ENCODE peak calls at places on chromosome 14, in four cellular contexts. One of them, this sample, is unnamed. For H3K36me3, the result is how much of the 10 kb centered on the place peaks cover.

GRCh38 chr14:83294941-83295340 is 1761.3 kb upstream of the SEL1L start:
- DNase-seq in IMR-90: peak
- DNase-seq in HepG2: no peak
- DNase-seq in K562: no peak
- DNase-seq in this sample: no peak

GRCh38 chr14:21308479-21309237 is 28.8 kb downstream of the RPGRIP1 start:
- DNase-seq in HepG2: peak
- DNase-seq in K562: peak
- DNase-seq in IMR-90: peak
- DNase-seq in this sample: no peak

GRCh38 chr14:104708606-104709268 is 15.3 kb upstream of the ADSS1 start:
- DNase-seq in K562: peak
- DNase-seq in HepG2: peak
- DNase-seq in IMR-90: peak
- DNase-seq in this sample: peak

GRCh38 chr14:35534130-35534883 is at the start of gene INSM2:
- DNase-seq in IMR-90: peak
- DNase-seq in K562: no peak
- DNase-seq in HepG2: no peak
- DNase-seq in this sample: no peak

GRCh38 chr14:29321646-29322045 is 555.1 kb downstream of the FOXG1 start:
- DNase-seq in K562: no peak
- DNase-seq in IMR-90: peak
- DNase-seq in HepG2: no peak
- DNase-seq in this sample: no peak

GRCh38 chr14:22691171-22691570 is 47.0 kb upstream of the OR6J1 start:
- DNase-seq in IMR-90: peak
- DNase-seq in HepG2: no peak
- DNase-seq in K562: no peak
- DNase-seq in this sample: no peak

GRCh38 chr14:100826371-100827139 is 637 bp downstream of the MEG3 start:
- DNase-seq in IMR-90: no peak
- DNase-seq in HepG2: no peak
- DNase-seq in K562: no peak
- DNase-seq in this sample: no peak

GRCh38 chr14:50871914-50872732 is at the start of gene ABHD12B:
- DNase-seq in K562: no peak
- DNase-seq in HepG2: no peak
- DNase-seq in IMR-90: no peak
- DNase-seq in this sample: peak

GRCh38 chr14:106657460-106657859 is 1131.1 kb downstream of the TMEM121 start:
- DNase-seq in K562: no peak
- DNase-seq in HepG2: no peak
- DNase-seq in IMR-90: no peak
- DNase-seq in this sample: peak

GRCh38 chr14:90658541-90658967 is 157.7 kb downstream of the TTC7B start:
- DNase-seq in K562: no peak
- DNase-seq in IMR-90: peak
- DNase-seq in HepG2: no peak
- DNase-seq in this sample: no peak

GRCh38 chr14:68730811-68731425 is 61.9 kb downstream of the ZFP36L1 start:
- DNase-seq in HepG2: no peak
- DNase-seq in IMR-90: no peak
- DNase-seq in K562: no peak
- DNase-seq in this sample: no peak

GRCh38 chr14:72891666-72892102 is 2.2 kb downstream of the DPF3 start:
- DNase-seq in IMR-90: no peak
- DNase-seq in K562: no peak
- DNase-seq in HepG2: no peak
- DNase-seq in this sample: peak

GRCh38 chr14:81453166-81453766 is 53.1 kb upstream of the STON2 start:
- DNase-seq in HepG2: peak
- DNase-seq in K562: peak
- DNase-seq in IMR-90: peak
- DNase-seq in this sample: peak

GRCh38 chr14:36580141-36580855 is 2.1 kb downstream of the NKX2-8 start:
- DNase-seq in IMR-90: no peak
- DNase-seq in HepG2: no peak
- DNase-seq in K562: no peak
- DNase-seq in this sample: peak

GRCh38 chr14:100571837-100572236 is 15.4 kb downstream of the BEGAIN start:
- DNase-seq in HepG2: no peak
- DNase-seq in IMR-90: no peak
- DNase-seq in K562: no peak
- DNase-seq in this sample: no peak

GRCh38 chr14:24986206-24986893 is 63.6 kb downstream of the STXBP6 start:
- DNase-seq in HepG2: no peak
- DNase-seq in IMR-90: no peak
- DNase-seq in K562: no peak
- DNase-seq in this sample: no peak

GRCh38 chr14:104135904-104136471 is 2.4 kb upstream of the KIF26A start:
- DNase-seq in IMR-90: no peak
- DNase-seq in HepG2: no peak
- DNase-seq in K562: no peak
- DNase-seq in this sample: peak

GRCh38 chr14:71235865-71236264 is 328.6 kb downstream of the PCNX1 start:
- DNase-seq in HepG2: no peak
- DNase-seq in K562: no peak
- DNase-seq in IMR-90: no peak
- DNase-seq in this sample: peak

GRCh38 chr14:29163109-29163508 is 396.5 kb downstream of the FOXG1 start:
- DNase-seq in K562: no peak
- DNase-seq in HepG2: no peak
- DNase-seq in IMR-90: no peak
- DNase-seq in this sample: no peak

GRCh38 chr14:67137744-67138371 is 51.4 kb upstream of the GARIN2 start:
- DNase-seq in HepG2: no peak
- DNase-seq in K562: no peak
- DNase-seq in IMR-90: peak
- DNase-seq in this sample: peak

GRCh38 chr14:104253223-104253822 is 114.9 kb downstream of the KIF26A start:
- DNase-seq in K562: no peak
- DNase-seq in IMR-90: no peak
- DNase-seq in HepG2: no peak
- DNase-seq in this sample: no peak

GRCh38 chr14:53437858-53438257 is 284.7 kb upstream of the DDHD1 start:
- DNase-seq in K562: no peak
- DNase-seq in HepG2: peak
- DNase-seq in IMR-90: no peak
- DNase-seq in this sample: no peak

DNA sequence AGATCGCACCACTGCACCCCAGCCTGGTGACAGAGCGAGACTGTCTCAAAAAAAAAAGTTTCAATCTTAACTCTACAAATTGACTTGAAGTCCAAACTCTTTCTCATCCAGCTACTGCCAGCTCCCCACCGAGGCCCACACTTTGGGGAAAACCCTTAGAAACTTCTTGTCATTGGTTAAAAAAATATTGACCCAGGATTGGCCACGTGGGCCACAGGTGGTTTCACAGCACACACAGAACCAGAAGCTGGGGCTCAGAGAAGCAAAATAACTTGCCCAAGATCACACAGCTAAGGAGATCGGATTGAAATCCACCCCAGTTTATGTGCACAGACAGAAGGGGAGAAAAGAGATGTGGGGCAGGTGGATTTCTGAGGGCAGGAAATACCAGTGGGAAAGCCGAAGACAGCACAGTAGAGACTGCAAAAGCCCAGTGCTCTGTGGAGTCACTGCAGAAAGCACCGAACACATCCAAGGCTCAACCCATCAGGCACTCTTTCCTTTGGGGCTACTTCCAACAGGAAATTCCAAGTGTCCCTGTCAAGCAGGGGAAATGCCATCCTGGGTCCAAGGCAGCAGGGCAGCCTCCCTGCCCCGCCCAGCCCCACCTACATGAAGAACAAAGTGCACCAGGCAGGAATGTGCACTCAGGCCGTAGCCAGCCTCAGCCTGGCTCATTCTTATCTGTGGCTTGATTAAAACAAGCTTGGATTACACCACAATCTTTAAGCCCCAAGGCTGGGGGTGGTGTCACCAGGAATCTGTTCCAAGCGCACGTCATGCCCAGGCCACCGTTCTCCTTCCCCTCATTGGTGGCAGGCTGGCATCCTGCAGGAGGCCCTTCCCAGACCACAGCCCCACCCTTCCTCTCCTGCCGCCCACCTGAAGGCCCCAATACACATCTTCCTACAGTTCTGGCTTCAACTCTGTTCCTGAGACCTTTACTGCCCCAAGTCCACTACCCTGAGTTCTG is 72.5 kb downstream of the ITPK1 start:
- DNase-seq in K562: no peak
- DNase-seq in HepG2: peak
- DNase-seq in IMR-90: peak
- DNase-seq in this sample: peak
- TF ChIP-seq RFX5 in K562: no peak
- TF ChIP-seq RFX5 in HepG2: no peak
- TF ChIP-seq RFX5 in IMR-90: no peak
- TF ChIP-seq RFX5 in this sample: no peak

DNA sequence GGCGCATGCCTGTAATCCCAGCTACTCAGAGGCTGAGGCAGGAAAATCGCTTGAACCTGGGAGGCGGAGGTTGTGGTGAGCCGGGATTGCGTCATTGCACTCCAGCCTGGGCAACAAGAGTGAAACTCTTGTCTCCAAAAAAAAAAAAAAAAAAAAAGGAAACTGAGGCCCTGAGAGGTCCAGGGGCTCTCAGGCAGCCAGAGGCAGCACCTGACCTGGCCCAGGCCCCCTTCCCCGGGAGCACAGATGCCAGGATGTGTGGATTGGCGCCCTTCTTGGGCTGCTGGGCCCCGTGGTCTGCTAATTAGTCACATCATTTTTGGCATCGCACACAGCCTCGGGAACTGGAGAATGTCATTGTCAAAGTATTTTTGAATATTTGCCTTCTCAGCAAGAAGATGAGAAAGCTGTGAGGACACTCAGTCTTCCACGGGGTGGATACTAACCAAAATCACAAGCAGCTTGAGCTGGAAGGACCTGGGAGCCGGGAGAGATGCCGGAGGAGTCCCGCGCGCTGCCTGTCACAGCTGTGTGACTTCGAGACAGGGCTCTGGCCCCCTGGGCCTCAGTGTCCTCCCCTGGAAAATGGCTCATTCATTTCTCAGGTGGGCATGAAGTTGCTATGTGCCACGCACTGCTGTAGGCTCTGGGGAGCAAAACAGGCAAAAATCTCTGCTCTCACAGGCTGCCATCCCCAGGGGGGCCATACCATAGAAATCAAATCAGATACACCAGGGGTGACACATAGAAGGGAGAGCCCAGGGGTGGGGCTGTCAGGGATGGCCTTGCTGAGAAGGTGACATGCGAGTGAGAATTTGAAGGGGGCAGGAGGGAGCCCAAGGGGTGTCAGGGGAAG is 12.5 kb upstream of the RCOR1 start:
- DNase-seq in IMR-90: peak
- DNase-seq in K562: no peak
- DNase-seq in HepG2: no peak
- DNase-seq in this sample: peak
- H3K9ac ChIP-seq in IMR-90: no peak
- H3K9ac ChIP-seq in K562: no peak
- H3K9ac ChIP-seq in HepG2: peak
- H3K9ac ChIP-seq in this sample: no peak

DNA sequence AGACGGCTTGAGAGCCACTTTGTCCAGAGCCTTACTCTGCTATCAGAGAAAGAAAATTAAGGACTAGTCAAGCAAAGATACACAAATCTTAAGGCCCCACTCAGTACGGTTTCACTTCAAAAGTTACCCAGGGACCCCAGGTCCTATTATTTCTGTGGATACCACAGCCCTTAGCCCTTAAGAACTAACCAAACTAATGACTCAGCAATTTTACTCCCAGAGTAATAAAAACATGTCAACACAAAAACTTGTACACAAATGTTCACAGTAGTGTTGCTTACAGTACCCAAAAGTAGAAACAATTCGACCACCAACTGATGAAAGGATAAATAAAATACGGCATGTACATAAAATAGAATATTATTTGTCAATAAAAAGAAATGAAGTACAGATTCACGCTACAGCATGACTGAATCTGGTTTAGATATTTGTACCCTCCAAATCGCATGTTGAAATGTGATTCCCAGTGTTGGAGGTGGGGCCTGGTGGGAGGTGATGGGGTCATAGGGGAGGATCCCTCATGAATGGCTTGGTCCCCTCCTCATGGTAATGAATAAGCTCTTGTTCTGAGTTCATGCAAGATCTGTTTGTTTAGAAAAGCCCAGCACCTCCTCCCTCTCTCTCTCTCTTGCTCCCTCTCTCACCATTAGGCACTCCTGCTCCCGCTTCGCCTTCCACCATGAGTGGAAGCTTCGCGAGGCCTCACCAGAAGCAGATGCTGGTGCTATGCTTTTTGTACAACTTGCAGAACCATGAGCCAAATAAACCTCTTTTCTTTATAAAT is 30.5 kb downstream of the AREL1 start:
- DNase-seq in HepG2: peak
- DNase-seq in IMR-90: no peak
- DNase-seq in K562: no peak
- DNase-seq in this sample: no peak
- H3K36me3 ChIP-seq in HepG2: under half
- H3K36me3 ChIP-seq in IMR-90: under half
- H3K36me3 ChIP-seq in K562: under half
- H3K36me3 ChIP-seq in this sample: half or more

DNA sequence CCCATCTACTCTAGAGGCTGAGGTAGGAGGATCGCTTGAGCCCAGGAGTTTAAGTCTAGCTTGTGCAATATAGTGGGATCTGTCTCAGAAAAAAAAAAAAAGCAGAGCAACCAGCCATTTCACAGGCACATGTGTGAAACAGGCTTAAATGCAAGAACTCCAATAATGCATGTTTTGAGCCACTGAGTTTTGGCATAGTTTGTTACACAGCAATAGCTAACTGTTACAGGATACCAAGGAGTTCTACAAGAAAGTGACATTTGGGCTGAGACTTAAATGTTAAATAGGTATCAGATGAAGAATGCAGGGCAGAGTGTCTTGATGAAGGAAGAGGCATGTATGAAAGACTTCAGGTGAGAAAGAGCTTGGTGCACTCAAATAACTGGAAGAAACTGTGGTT is 240.0 kb upstream of the FOXN3 start:
- DNase-seq in HepG2: no peak
- DNase-seq in IMR-90: no peak
- DNase-seq in K562: no peak
- DNase-seq in this sample: no peak
- TF ChIP-seq RFX5 in HepG2: no peak
- TF ChIP-seq RFX5 in IMR-90: no peak
- TF ChIP-seq RFX5 in K562: no peak
- TF ChIP-seq RFX5 in this sample: no peak